ENCODE peak calls at places on chromosomes 7 and 10, in six cellular contexts. C, U, D, A, L and T are unnamed samples. For H3K27me3, the result is how much of the 10 kb centered on the place peaks cover.

GRCh38 chr10:88389456-88389855 is 193.7 kb downstream of the RNLS start:
- DNase-seq in C (peak), L (peak), A (peak), U (no peak), D (no peak), T (peak)

GRCh38 chr10:79201706-79202105 is 132.9 kb downstream of the ZMIZ1 start:
- DNase-seq in U (no peak), D (no peak), L (no peak), A (no peak), C (no peak), T (no peak)

GRCh38 chr7:129855935-129856717 is 96.6 kb downstream of the UBE2H start:
- DNase-seq in A (no peak), U (no peak), D (no peak), L (no peak), C (no peak), T (no peak)

GRCh38 chr7:156494960-156495359 is 145.6 kb upstream of the RNF32 start:
- DNase-seq in D (no peak), U (no peak), A (no peak), C (no peak), L (no peak), T (no peak)

GRCh38 chr10:44261710-44262455 is 123.0 kb downstream of the CXCL12 start:
- DNase-seq in D (no peak), C (no peak), U (no peak), L (no peak), A (peak), T (no peak)

GRCh38 chr7:137846588-137847417 is at the start of gene DGKI:
- DNase-seq in U (peak), C (peak), A (no peak), D (peak), L (peak), T (no peak)

GRCh38 chr7:112420236-112420945 is 29.9 kb upstream of the IFRD1 start:
- DNase-seq in U (no peak), L (no peak), C (no peak), D (peak), A (no peak), T (no peak)

GRCh38 chr7:7795736-7796135 is 77.3 kb upstream of the RPA3 start:
- DNase-seq in U (no peak), D (no peak), A (no peak), L (peak), C (no peak), T (no peak)

GRCh38 chr7:99027241-99027640 is 116.7 kb downstream of the SMURF1 start:
- DNase-seq in C (no peak), L (no peak), U (no peak), D (no peak), A (no peak), T (no peak)

GRCh38 chr10:116270691-116271592 is 2.1 kb downstream of the GFRA1 start:
- DNase-seq in A (no peak), D (peak), C (peak), U (no peak), L (peak), T (no peak)

GRCh38 chr7:41007351-41007751 is 695.5 kb downstream of the INHBA start:
- DNase-seq in D (no peak), A (no peak), L (no peak), C (no peak), U (no peak), T (no peak)

GRCh38 chr10:119281581-119282071 is 74.3 kb downstream of the GRK5 start:
- DNase-seq in A (peak), C (no peak), D (no peak), U (peak), L (no peak), T (no peak)

GRCh38 chr7:157848508-157849340 is 511.9 kb downstream of the DNAJB6 start:
- DNase-seq in L (no peak), A (no peak), D (no peak), C (no peak), U (no peak), T (no peak)

GRCh38 chr10:28790146-28790545 is 112.8 kb downstream of the BAMBI start:
- DNase-seq in A (no peak), L (no peak), D (no peak), U (no peak), C (no peak), T (no peak)

GRCh38 chr10:119602241-119603095 is 5.7 kb upstream of the TIAL1 start:
- DNase-seq in L (no peak), D (no peak), A (no peak), U (no peak), C (peak), T (no peak)

GRCh38 chr10:88271736-88272135 is 311.4 kb downstream of the RNLS start:
- DNase-seq in U (no peak), A (no peak), C (no peak), L (no peak), D (no peak), T (no peak)

GRCh38 chr10:97333351-97333600 is 1.3 kb downstream of the FRAT2 start:
- DNase-seq in L (peak), C (peak), D (no peak), U (no peak), A (no peak), T (no peak)

DNA sequence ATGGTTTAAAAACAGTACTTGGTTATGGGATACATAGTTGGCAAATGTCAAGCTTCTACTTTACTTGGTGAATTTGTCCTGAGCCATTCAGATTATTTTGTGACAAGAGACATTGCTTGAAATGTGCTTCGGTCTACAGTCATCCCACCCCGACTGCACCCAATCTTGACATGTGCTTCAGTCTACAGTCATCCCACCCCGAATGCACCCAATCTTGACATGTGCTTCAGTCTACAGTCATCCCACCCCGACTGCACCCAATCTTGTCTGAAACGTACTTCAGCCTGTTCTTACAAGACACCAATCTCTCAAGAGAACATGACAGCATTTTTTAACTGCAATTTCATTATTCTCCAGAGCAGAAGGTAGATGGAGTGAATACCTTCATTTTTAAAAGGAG is 47.8 kb downstream of the PRKCQ start:
- DNase-seq in U (no peak), D (no peak), C (no peak), L (no peak), A (no peak), T (no peak)
- H3K27me3 ChIP-seq in U (under half), D (under half), C (under half), L (under half), A (under half), T (under half)

GRCh38 chr10:71562181-71562580 is 157.4 kb downstream of the C10orf105 start:
- DNase-seq in A (no peak), L (no peak), U (no peak), C (no peak), D (no peak), T (no peak)

GRCh38 chr10:71565284-71566000 is 154.1 kb downstream of the C10orf105 start:
- DNase-seq in D (no peak), U (no peak), L (no peak), C (no peak), A (no peak), T (no peak)

GRCh38 chr10:71567006-71567405 is 152.6 kb downstream of the C10orf105 start:
- DNase-seq in C (no peak), D (no peak), U (no peak), L (no peak), A (no peak), T (no peak)

GRCh38 chr10:71562884-71563283 is 156.7 kb downstream of the C10orf105 start:
- DNase-seq in A (no peak), D (no peak), C (no peak), L (no peak), U (no peak), T (no peak)

DNA sequence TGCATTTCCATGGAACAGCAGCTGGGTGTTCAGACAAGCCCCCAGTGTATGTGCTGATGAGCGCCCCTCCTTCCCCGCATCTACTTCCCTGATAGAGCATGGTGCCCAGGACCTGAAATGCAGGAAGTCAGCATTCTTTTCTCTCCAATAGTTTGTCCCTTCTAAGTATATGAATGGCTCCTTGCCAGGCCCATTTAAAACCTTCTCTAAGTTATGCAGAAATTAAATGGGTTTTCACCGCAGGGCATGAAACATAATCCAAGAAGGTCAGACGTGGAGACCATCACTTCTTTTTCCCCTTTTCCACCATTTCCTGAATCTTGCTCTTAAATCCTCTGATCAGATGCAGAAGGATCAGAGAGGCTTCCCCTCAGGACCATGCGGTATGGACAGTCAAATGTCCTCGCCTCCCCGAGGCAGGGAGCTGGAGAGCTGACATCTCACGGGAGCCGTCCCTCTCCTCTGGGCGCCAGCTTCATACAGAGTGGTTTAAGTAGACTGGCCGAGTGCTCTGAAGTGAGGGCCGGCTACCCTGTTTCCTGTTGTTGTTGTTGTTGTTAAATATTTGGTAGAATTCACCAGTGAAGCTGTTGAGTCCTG is 155.3 kb downstream of the C10orf105 start:
- DNase-seq in U (no peak), D (no peak), L (peak), C (no peak), A (no peak), T (no peak)
- H3K27me3 ChIP-seq in U (under half), D (under half), L (under half), C (under half), A (under half), T (under half)

GRCh38 chr7:82078807-82079206 is 309.0 kb upstream of the HGF start:
- DNase-seq in D (no peak), C (no peak), L (no peak), A (no peak), U (no peak), T (no peak)

GRCh38 chr7:82085116-82085515 is 315.3 kb upstream of the HGF start:
- DNase-seq in A (no peak), D (no peak), C (no peak), L (no peak), U (no peak), T (no peak)

GRCh38 chr7:82081644-82082224 is 311.9 kb upstream of the HGF start:
- DNase-seq in A (no peak), L (no peak), C (no peak), D (no peak), U (no peak), T (no peak)

GRCh38 chr7:82079527-82079926 is 309.7 kb upstream of the HGF start:
- DNase-seq in A (no peak), L (no peak), C (no peak), U (no peak), D (no peak), T (no peak)

DNA sequence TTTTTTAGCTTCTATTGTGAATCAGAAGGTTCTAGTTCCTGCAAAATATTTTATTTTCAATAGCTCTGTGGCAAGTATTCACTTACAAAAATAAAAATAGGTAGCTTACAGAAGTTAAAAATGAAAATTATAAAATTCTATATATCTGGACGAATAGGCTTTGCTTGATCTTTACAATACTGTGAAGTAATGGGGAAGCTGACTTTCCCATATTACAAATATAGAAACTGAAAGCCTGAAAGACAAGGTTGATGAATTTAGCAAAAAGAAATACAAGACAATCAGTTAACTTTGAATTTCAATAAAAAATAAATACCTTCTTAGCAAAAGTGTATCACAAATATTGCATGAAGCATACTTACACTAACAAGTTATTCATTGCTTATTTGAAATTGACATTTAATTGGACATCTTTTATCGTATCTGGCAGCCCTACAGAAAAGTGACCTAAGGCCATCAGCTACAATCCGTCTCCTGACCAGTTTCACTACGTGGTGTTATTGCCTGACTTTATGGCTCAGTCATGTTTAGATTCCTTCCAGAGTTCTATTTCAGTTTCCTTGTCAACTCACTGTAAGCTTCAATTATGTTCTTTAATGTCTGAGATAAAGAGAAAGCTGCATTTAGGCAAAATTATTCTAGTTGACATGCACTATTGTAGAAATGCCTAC is 310.5 kb upstream of the HGF start:
- DNase-seq in L (no peak), U (no peak), C (no peak), D (no peak), A (no peak), T (no peak)
- H3K27me3 ChIP-seq in L (under half), U (under half), C (under half), D (under half), A (under half), T (under half)

GRCh38 chr7:27182861-27183681 is 2.0 kb downstream of the HOXA11 start:
- DNase-seq in D (no peak), L (no peak), C (peak), U (peak), A (no peak), T (no peak)
- H3K27me3 ChIP-seq in D (half or more), L (half or more), C (half or more), U (under half), A (half or more), T (half or more)

GRCh38 chr10:118246340-118247247 is 95.5 kb downstream of the FAM204A start:
- DNase-seq in U (no peak), C (peak), D (no peak), L (no peak), A (no peak), T (no peak)

GRCh38 chr10:118237930-118238329 is 104.2 kb downstream of the FAM204A start:
- DNase-seq in L (no peak), C (no peak), U (no peak), A (no peak), D (no peak), T (no peak)

GRCh38 chr10:118238573-118239240 is 103.4 kb downstream of the FAM204A start:
- DNase-seq in U (no peak), A (no peak), C (no peak), D (no peak), L (peak), T (no peak)

GRCh38 chr10:118243907-118244306 is 98.2 kb downstream of the FAM204A start:
- DNase-seq in L (no peak), D (no peak), U (no peak), C (no peak), A (no peak), T (no peak)

GRCh38 chr10:118241229-118242137 is 100.6 kb downstream of the FAM204A start:
- DNase-seq in A (peak), D (peak), C (peak), L (peak), U (peak), T (peak)
- H3K27me3 ChIP-seq in A (under half), D (half or more), C (under half), L (half or more), U (under half), T (half or more)

GRCh38 chr10:132971448-132972148 is 29.2 kb upstream of the CFAP46 start:
- DNase-seq in U (no peak), D (no peak), C (peak), A (no peak), L (no peak), T (no peak)
- H3K27me3 ChIP-seq in U (under half), D (half or more), C (under half), A (under half), L (under half), T (under half)

DNA sequence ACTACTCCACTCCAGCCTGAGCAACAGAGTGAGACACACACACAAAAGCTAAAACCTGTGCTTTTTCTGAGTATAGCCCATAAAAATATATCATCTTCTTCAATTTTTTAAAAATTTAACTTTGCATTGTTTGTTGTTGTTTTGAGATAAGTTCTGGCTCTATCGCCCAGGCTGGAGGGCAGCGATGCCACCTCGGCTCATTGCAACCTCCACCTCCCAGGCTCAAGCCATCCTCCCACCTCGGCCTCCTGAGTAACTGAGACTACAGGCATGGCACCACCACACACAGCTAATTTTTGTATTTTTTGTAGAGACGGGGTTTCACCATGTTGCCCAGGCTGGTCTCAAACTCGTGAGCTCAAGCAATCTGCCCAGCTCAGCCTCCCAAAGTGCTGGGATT is 14.3 kb upstream of the TLX1 start:
- DNase-seq in L (no peak), C (no peak), U (no peak), D (no peak), A (no peak), T (no peak)
- H3K27me3 ChIP-seq in L (under half), C (half or more), U (under half), D (half or more), A (under half), T (under half)

GRCh38 chr7:50304158-50304910 is at the start of gene IKZF1:
- DNase-seq in U (peak), A (peak), C (peak), D (no peak), L (peak), T (no peak)

GRCh38 chr7:50304911-50305621 is 550 bp downstream of the IKZF1 start:
- DNase-seq in A (no peak), D (no peak), U (no peak), L (no peak), C (peak), T (no peak)

GRCh38 chr7:50307368-50308012 is 3.0 kb downstream of the IKZF1 start:
- DNase-seq in D (no peak), A (no peak), C (peak), L (no peak), U (no peak), T (no peak)

GRCh38 chr7:50306491-50307367 is 2.2 kb downstream of the IKZF1 start:
- DNase-seq in D (no peak), C (no peak), U (no peak), L (no peak), A (no peak), T (no peak)

GRCh38 chr7:50305697-50306300 is 1.3 kb downstream of the IKZF1 start:
- DNase-seq in L (no peak), C (no peak), A (no peak), D (no peak), U (no peak), T (no peak)
- H3K27me3 ChIP-seq in L (half or more), C (half or more), A (under half), D (under half), U (under half), T (half or more)

DNA sequence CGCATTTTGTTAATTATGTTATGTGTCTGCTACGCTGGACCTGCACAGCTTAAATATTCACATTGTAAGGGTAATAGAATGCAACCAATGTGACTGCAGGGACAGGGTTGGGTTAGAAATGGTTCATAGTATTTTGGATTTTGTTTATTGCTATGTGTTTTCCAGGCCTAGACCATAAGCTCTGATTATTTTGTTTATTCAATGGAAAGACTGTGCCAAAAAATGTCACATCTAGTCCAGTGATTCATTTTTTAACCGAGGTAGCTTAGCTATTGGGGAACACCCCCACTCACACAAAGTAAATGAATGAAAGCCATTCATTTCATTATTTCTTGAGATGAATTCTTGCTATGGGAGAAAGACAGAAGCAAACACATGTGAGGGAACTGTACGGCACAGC is 516.5 kb upstream of the ANKRD30A start:
- DNase-seq in D (no peak), C (no peak), A (no peak), U (no peak), L (no peak), T (no peak)
- H3K27me3 ChIP-seq in D (under half), C (under half), A (under half), U (under half), L (under half), T (under half)